ENCODE peak calls at places on chromosomes 3 and 15, in six cellular contexts. M is PC-3, L is SK-N-SH, J is GM23248, E is neural progenitor cell, N is MM.1S. U is an unnamed sample.

GRCh38 chr3:60079076-60079475 is 1029.3 kb upstream of the CFAP20DC start:
- DNase-seq in L (no peak), N (no peak), E (peak; percentile 8), J (no peak), M (no peak), U (no peak)

GRCh38 chr3:190586631-190587000 is 72.7 kb downstream of the IL1RAP start:
- DNase-seq in L (no peak), J (peak; percentile 92), N (no peak), E (no peak), M (peak; percentile 81), U (peak; percentile 52)

GRCh38 chr3:80785475-80785874 is 976.0 kb downstream of the GBE1 start:
- DNase-seq in L (peak; percentile 34), N (peak; percentile 17), M (peak; percentile 58), J (peak; percentile 9), E (peak; percentile 19), U (no peak)

GRCh38 chr15:41796457-41796856 is 22.2 kb downstream of the MAPKBP1 start:
- DNase-seq in E (no peak), N (no peak), M (peak; percentile 53), J (peak; percentile 76), L (peak; percentile 42), U (no peak)

GRCh38 chr3:177358968-177359600 is 161.8 kb upstream of the TBL1XR1 start:
- DNase-seq in N (peak; percentile 86), J (peak; percentile 13), L (peak; percentile 47), M (peak; percentile 46), E (peak; percentile 74), U (peak; percentile 44)

GRCh38 chr3:177126015-177126773 is 71.1 kb downstream of the TBL1XR1 start:
- DNase-seq in E (no peak), J (peak; percentile 93), M (peak; percentile 67), L (no peak), N (no peak), U (no peak)

GRCh38 chr15:31463521-31464102 is 137.0 kb downstream of the KLF13 start:
- DNase-seq in N (no peak), L (no peak), M (no peak), E (no peak), J (no peak), U (no peak)

GRCh38 chr3:181458857-181459256 is 252.9 kb upstream of the SOX2 start:
- DNase-seq in J (no peak), M (no peak), N (no peak), E (no peak), L (no peak), U (no peak)

GRCh38 chr3:58627580-58627894 is 39.0 kb downstream of the FAM3D start:
- DNase-seq in M (peak; percentile 62), J (no peak), L (peak; percentile 53), N (no peak), E (no peak), U (no peak)

GRCh38 chr3:53651927-53652326 is 157.5 kb downstream of the CACNA1D start:
- DNase-seq in L (no peak), E (no peak), M (no peak), N (no peak), J (no peak), U (no peak)

GRCh38 chr3:120304569-120305090 is 19.6 kb upstream of the GPR156 start:
- DNase-seq in E (no peak), J (no peak), L (no peak), N (no peak), M (peak; percentile 31), U (no peak)

GRCh38 chr3:81173514-81173913 is 587.9 kb downstream of the GBE1 start:
- DNase-seq in M (peak; percentile 66), N (no peak), L (no peak), J (peak; percentile 38), E (peak; percentile 12), U (no peak)

GRCh38 chr15:90871097-90871715 is 2.8 kb downstream of the FURIN start:
- DNase-seq in M (no peak), N (peak; percentile 15), J (peak; percentile 68), L (peak; percentile 79), E (peak; percentile 54), U (no peak)

GRCh38 chr3:124915254-124915653 is 19.3 kb downstream of the MUC13 start:
- DNase-seq in L (peak; percentile 42), E (no peak), M (no peak), J (no peak), N (no peak), U (no peak)

DNA sequence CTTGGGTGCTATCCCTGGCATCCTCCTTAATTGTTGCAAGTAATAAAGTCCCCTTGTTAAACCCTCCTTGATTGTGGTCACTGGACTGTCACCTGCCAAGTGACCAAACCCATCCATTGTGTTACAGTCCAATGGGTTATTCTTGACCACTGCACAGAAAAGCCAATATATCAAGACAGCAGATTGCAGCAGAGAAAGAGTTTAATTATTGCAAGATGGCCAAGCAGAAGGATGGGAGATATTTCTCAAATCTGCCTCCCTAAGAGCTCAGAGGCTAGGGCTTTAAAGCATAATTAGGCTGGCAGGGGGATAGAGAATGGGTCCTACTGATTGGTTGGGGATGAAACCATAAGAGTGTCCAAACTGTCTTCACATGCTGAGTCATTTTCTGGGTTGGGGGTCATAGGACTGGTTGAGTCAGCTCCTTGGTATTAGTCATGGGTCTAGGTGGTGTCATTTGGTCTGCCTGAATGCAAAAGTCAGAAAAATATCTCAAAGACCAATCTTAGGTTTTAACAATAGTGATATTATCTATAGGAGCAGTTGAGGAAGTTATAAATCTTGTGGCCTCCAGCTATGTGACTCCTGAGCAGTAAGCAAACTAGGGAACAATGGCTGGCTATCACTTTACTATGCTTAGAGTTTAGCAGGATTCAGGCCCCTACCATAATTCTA is 19.1 kb upstream of the XYLB start:
- DNase-seq in N (no peak), M (peak; percentile 95), E (no peak), J (peak; percentile 73), L (no peak), U (peak; percentile 10)
- TF ChIP-seq EZH2phosphoT487 in N (no peak), M (no peak), E (no peak), J (no peak), L (no peak), U (no peak)

GRCh38 chr3:73734376-73734775 is 109.6 kb upstream of the PDZRN3 start:
- DNase-seq in L (no peak), J (no peak), M (no peak), N (no peak), E (no peak), U (no peak)
- H3K9ac ChIP-seq in L (no peak overlapping the region), J (no peak overlapping the region), M (no peak overlapping the region), N (no peak overlapping the region), E (no peak overlapping the region), U (no peak overlapping the region)

GRCh38 chr3:123094914-123095313 is 28.1 kb downstream of the PDIA5 start:
- DNase-seq in M (no peak), J (no peak), N (no peak), E (no peak), L (no peak), U (no peak)
- H3K4me1 ChIP-seq in M (no peaks in the 10 kb centered on the region), J (peaks cover 12% of the 10 kb centered on the region), N (no peaks in the 10 kb centered on the region), E (peaks cover 25% of the 10 kb centered on the region), L (peaks cover 59% of the 10 kb centered on the region), U (no peaks in the 10 kb centered on the region)

GRCh38 chr15:71685420-71685993 is 124.8 kb upstream of the NR2E3 start:
- DNase-seq in M (peak; percentile 18), E (no peak), L (no peak), N (no peak), J (peak; percentile 36), U (no peak)
- TF ChIP-seq EZH2phosphoT487 in M (no peak), E (no peak), L (no peak), N (no peak), J (no peak), U (no peak)